ENCODE peak calls at places on chromosomes 11 and 22, in four cellular contexts. P, T, X and B are unnamed samples.

GRCh38 chr11:62125316-62125715 is 1.5 kb downstream of the INCENP start:
- DNase-seq in X (no peak), P (no peak), T (no peak), B (no peak)

GRCh38 chr11:18750944-18751343 is 25.0 kb upstream of the IGSF22 start:
- DNase-seq in P (no peak), X (no peak), T (no peak), B (no peak)

GRCh38 chr11:23310276-23310675 is 450.0 kb upstream of the CCDC179 start:
- DNase-seq in X (no peak), P (no peak), T (no peak), B (no peak)

GRCh38 chr11:25423436-25424184 is 908.3 kb upstream of the ANO3 start:
- DNase-seq in P (no peak), T (no peak), X (no peak), B (no peak)

GRCh38 chr22:12601870-12602779 is 2925.9 kb upstream of the OR11H1 start:
- DNase-seq in T (no peak), X (no peak), P (peak; percentile 63), B (no peak)

GRCh38 chr22:33513388-33514336 is 406.6 kb downstream of the LARGE1 start:
- DNase-seq in P (no peak), X (no peak), T (no peak), B (no peak)

GRCh38 chr11:134202661-134203060 is 21.1 kb downstream of the NCAPD3 start:
- DNase-seq in T (no peak), P (no peak), X (no peak), B (no peak)

GRCh38 chr11:96012086-96012824 is 88.3 kb upstream of the MTMR2 start:
- DNase-seq in X (peak; percentile 30), P (peak; percentile 72), T (no peak), B (no peak)

GRCh38 chr11:119509277-119509841 is 86.4 kb upstream of the THY1 start:
- DNase-seq in P (no peak), T (no peak), X (no peak), B (no peak)